ENCODE peak calls at places on chromosome X, in eight cellular contexts. U is K562, K is nephron progenitor cell, Y is fibroblast of mammary gland, I is T-helper 9 cell, T is progenitor cell of endocrine pancreas, W is T-helper 17 cell, D is hepatic stellate cell. G is an unnamed sample.
A peak's percentile ranks its signal among the peaks of the same experiment; 100 is the strongest.

GRCh38 chrX:39972340-39972739 is 125.4 kb downstream of the BCOR start:
- DNase-seq in I (no peak), K (no peak), Y (peak; percentile 50), W (no peak), U (no peak), T (no peak), D (peak; percentile 68), G (no peak)

GRCh38 chrX:12672362-12673106 is 118.7 kb upstream of the PRPS2 start:
- DNase-seq in U (no peak), W (no peak), T (no peak), Y (peak; percentile 11), I (no peak), K (no peak), D (no peak), G (no peak)

GRCh38 chrX:148371251-148371650 is 129.2 kb upstream of the AFF2 start:
- DNase-seq in K (no peak), I (no peak), W (no peak), Y (no peak), D (no peak), T (no peak), U (no peak), G (no peak)

GRCh38 chrX:49204709-49205108 is 4.7 kb upstream of the SYP start:
- DNase-seq in Y (no peak), W (no peak), I (no peak), T (no peak), K (no peak), D (no peak), U (no peak), G (no peak)

GRCh38 chrX:12032082-12032481 is 106.2 kb upstream of the FRMPD4 start:
- DNase-seq in I (no peak), D (no peak), W (no peak), T (no peak), K (no peak), Y (no peak), U (no peak), G (no peak)

GRCh38 chrX:39936886-39937770 is 160.6 kb downstream of the BCOR start:
- DNase-seq in W (no peak), T (no peak), Y (no peak), K (peak; percentile 18), D (no peak), U (peak; percentile 37), I (no peak), G (no peak)

GRCh38 chrX:108516184-108516583 is 76.5 kb downstream of the COL4A5 start:
- DNase-seq in W (no peak), Y (peak; percentile 1), I (no peak), D (no peak), U (no peak), K (no peak), T (no peak), G (no peak)

GRCh38 chrX:136202889-136203288 is 48.3 kb downstream of the MAP7D3 start:
- DNase-seq in W (no peak), D (no peak), U (no peak), Y (peak; percentile 72), K (no peak), T (no peak), I (no peak), G (no peak)

GRCh38 chrX:41684138-41684537 is 4.6 kb upstream of the GPR34 start:
- DNase-seq in W (no peak), K (no peak), I (no peak), D (no peak), U (no peak), T (no peak), Y (peak; percentile 47), G (no peak)

GRCh38 chrX:18721683-18722499 is 14.4 kb downstream of the PPEF1 start:
- DNase-seq in Y (no peak), W (no peak), D (no peak), I (no peak), K (no peak), T (no peak), U (no peak), G (no peak)

GRCh38 chrX:72054776-72055495 is 76.8 kb downstream of the RTL5 start:
- DNase-seq in K (no peak), U (no peak), Y (no peak), D (no peak), W (no peak), I (no peak), T (no peak), G (no peak)

GRCh38 chrX:109392895-109393294 is 89.0 kb downstream of the GUCY2F start:
- DNase-seq in W (no peak), I (no peak), K (no peak), Y (no peak), U (no peak), D (no peak), T (no peak), G (no peak)

GRCh38 chrX:19670854-19671620 is 155.7 kb upstream of the MAP3K15 start:
- DNase-seq in T (no peak), W (no peak), I (no peak), U (no peak), K (peak; percentile 5), Y (peak; percentile 87), D (peak; percentile 41), G (no peak)

GRCh38 chrX:11949291-11949690 is 189.0 kb upstream of the FRMPD4 start:
- DNase-seq in D (no peak), U (no peak), K (no peak), T (no peak), I (no peak), Y (no peak), W (no peak), G (no peak)

GRCh38 chrX:64977830-64978229 is 1.6 kb upstream of the ZC4H2 start:
- DNase-seq in Y (peak; percentile 55), U (no peak), T (no peak), I (no peak), K (no peak), D (no peak), W (no peak), G (no peak)

G was measured in memory B cell.